ENCODE peak calls at places on chromosomes 11 and 22, in eight cellular contexts. Z, K, R, J, V, H, X and L are unnamed samples. For H3K4me1, the result is how much of the 10 kb centered on the place peaks cover.

GRCh38 chr11:81744336-81745116 is 989.1 kb downstream of the FAM181B start:
- DNase-seq in Z (no peak), K (no peak), R (no peak), J (no peak), V (no peak), H (no peak), X (no peak), L (peak)

GRCh38 chr22:43106302-43106701 is 4.2 kb upstream of the BIK start:
- DNase-seq in Z (no peak), K (no peak), R (no peak), J (no peak), V (no peak), H (no peak), X (no peak), L (no peak)

GRCh38 chr22:26642465-26643367 is 14.7 kb upstream of the MIAT start:
- DNase-seq in Z (no peak), K (no peak), R (peak), J (no peak), V (no peak), H (peak), X (peak), L (no peak)

GRCh38 chr11:34180045-34180813 is 74.8 kb downstream of the NAT10 start:
- DNase-seq in Z (no peak), K (no peak), R (no peak), J (no peak), V (no peak), H (no peak), X (no peak), L (no peak)

GRCh38 chr11:14443642-14444041 is 56.0 kb downstream of the COPB1 start:
- DNase-seq in Z (peak), K (no peak), R (peak), J (no peak), V (peak), H (no peak), X (no peak), L (no peak)

GRCh38 chr11:96294289-96294688 is 48.7 kb downstream of the MAML2 start:
- DNase-seq in Z (no peak), K (no peak), R (no peak), J (no peak), V (no peak), H (no peak), X (no peak), L (no peak)

GRCh38 chr11:65915821-65916251 is 3.0 kb downstream of the C11orf68 start:
- DNase-seq in Z (peak), K (peak), R (peak), J (peak), V (peak), H (no peak), X (peak), L (peak)

GRCh38 chr11:76671626-76672309 is 1.2 kb upstream of the LRRC32 start:
- DNase-seq in Z (no peak), K (no peak), R (no peak), J (no peak), V (no peak), H (no peak), X (no peak), L (no peak)

GRCh38 chr11:59754494-59754858 is 700 bp upstream of the STX3 start:
- DNase-seq in Z (no peak), K (no peak), R (no peak), J (peak), V (no peak), H (no peak), X (peak), L (no peak)

GRCh38 chr11:6458352-6458751 is 15.4 kb downstream of the TRIM3 start:
- DNase-seq in Z (peak), K (no peak), R (no peak), J (no peak), V (no peak), H (no peak), X (no peak), L (no peak)

GRCh38 chr11:71568707-71569349 is 3.5 kb downstream of the KRTAP5-10 start:
- DNase-seq in Z (peak), K (no peak), R (peak), J (no peak), V (no peak), H (no peak), X (no peak), L (no peak)

GRCh38 chr11:115360186-115360824 is 143.9 kb downstream of the CADM1 start:
- DNase-seq in Z (no peak), K (no peak), R (no peak), J (no peak), V (peak), H (no peak), X (no peak), L (no peak)

GRCh38 chr11:97537407-97538150 is 1147.8 kb downstream of the JRKL start:
- DNase-seq in Z (no peak), K (no peak), R (no peak), J (no peak), V (no peak), H (no peak), X (no peak), L (peak)

GRCh38 chr11:44766972-44767278 is 40.2 kb downstream of the TSPAN18 start:
- DNase-seq in Z (no peak), K (no peak), R (peak), J (no peak), V (peak), H (no peak), X (no peak), L (no peak)
- H3K4me1 ChIP-seq in Z (under half), K (under half), R (under half), J (under half), V (under half), H (under half), X (half or more), L (under half)

DNA sequence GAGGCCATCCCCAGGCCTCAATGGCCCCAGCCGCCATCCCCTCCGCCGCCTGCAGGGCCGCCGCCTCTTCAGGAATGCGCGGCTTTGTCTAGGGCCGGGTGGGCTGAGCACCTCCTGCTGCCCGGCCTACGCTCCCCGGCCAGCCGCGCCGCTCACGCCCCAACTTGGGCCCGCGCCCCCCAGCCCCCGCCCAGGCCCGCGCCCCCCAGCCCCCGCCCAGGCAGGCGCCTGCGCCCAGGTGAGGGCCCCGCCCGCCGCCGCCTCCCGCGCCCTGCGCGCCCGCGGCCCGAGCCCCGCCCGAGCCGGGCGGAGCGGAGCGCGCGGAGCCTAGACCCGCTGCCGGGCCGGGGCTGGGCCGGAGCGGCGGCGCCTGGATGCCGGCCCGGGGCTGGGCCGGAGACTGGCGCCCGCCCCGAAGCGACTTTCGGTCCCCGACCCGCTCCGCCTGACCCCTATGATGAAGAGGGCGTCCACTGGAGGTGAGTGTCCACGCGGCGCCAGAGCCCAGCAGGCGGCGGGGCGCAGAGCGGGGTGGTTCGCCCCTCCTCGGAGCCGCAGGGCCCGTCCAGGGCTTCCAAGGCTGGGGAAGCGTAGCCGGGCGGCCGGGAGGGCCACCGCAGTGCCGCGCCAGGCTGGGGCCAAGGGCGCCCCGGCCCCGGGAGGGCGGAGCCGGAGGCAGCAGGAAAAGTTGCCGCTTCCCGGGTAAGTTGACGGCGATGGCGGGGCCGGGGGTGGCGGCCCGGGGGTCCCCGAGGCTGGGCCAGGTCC is 34.3 kb upstream of the PRODH start:
- DNase-seq in Z (no peak), K (no peak), R (peak), J (no peak), V (peak), H (no peak), X (no peak), L (peak)
- H3K4me1 ChIP-seq in Z (under half), K (under half), R (under half), J (under half), V (under half), H (under half), X (under half), L (under half)

GRCh38 chr11:9957072-9957471 is 293.2 kb downstream of the SWAP70 start:
- DNase-seq in Z (no peak), K (no peak), R (no peak), J (no peak), V (peak), H (no peak), X (no peak), L (no peak)

GRCh38 chr11:9955387-9955786 is 291.5 kb downstream of the SWAP70 start:
- DNase-seq in Z (peak), K (no peak), R (no peak), J (no peak), V (no peak), H (no peak), X (no peak), L (no peak)

GRCh38 chr11:9951714-9952275 is 287.9 kb downstream of the SWAP70 start:
- DNase-seq in Z (no peak), K (no peak), R (peak), J (no peak), V (no peak), H (no peak), X (no peak), L (no peak)

GRCh38 chr11:9956483-9956882 is 292.6 kb downstream of the SWAP70 start:
- DNase-seq in Z (no peak), K (no peak), R (peak), J (no peak), V (peak), H (no peak), X (no peak), L (no peak)

GRCh38 chr11:9953994-9954626 is 290.2 kb downstream of the SWAP70 start:
- DNase-seq in Z (peak), K (no peak), R (peak), J (no peak), V (peak), H (no peak), X (no peak), L (no peak)
- H3K4me1 ChIP-seq in Z (under half), K (under half), R (under half), J (under half), V (under half), H (under half), X (under half), L (under half)

DNA sequence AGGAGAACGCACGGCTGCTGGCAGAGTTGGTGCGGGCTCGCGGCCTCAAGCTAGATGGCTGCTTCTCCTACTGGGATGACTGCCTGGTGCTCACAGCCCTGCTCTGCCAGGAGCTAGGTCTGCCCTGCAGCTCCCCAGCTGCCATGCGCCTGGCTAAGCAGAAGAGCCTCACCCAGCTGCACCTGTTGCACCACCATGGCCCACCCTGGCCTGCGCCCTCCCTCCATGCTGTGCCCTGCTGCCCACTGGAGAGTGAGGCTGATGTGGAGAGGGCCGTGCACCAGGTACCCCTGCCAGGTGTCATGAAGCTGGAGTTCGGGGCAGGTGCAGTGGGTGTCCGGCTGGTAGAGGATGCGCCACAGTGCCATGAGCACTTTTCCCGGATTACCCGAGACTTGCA is 4.8 kb upstream of the RPS6KB2 start:
- DNase-seq in Z (no peak), K (no peak), R (no peak), J (no peak), V (no peak), H (no peak), X (no peak), L (no peak)
- H3K4me1 ChIP-seq in Z (under half), K (under half), R (under half), J (under half), V (under half), H (under half), X (under half), L (under half)

DNA sequence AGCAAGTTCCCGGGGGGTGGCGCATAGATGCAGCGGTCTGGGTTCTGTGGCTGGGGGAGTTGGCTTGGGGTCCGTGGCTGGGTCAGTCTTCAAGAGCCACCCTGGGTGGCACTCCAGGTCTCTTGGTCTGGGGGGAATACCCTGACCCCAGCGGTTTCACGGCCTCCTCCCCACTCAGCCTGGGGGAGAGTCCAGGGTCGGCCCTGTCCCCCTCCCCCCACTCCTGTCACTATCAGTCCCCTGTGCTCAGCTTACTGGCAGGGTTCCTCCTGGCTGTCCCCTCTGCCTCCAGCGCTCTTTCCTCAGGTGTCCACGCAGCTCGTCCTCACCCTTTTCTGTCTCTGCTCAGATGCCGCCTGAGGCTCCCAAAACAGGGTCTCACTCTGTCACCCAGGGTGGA is 68.5 kb upstream of the PARVG start:
- DNase-seq in Z (no peak), K (no peak), R (no peak), J (no peak), V (no peak), H (no peak), X (no peak), L (peak)
- H3K4me1 ChIP-seq in Z (under half), K (under half), R (under half), J (under half), V (under half), H (under half), X (half or more), L (under half)

GRCh38 chr11:1576825-1577224 is 4.8 kb upstream of the DUSP8 start:
- DNase-seq in Z (no peak), K (no peak), R (no peak), J (no peak), V (no peak), H (no peak), X (no peak), L (peak)

GRCh38 chr11:1586699-1587098 is 1.6 kb upstream of the KRTAP5-1 start:
- DNase-seq in Z (no peak), K (no peak), R (no peak), J (no peak), V (no peak), H (no peak), X (no peak), L (peak)

DNA sequence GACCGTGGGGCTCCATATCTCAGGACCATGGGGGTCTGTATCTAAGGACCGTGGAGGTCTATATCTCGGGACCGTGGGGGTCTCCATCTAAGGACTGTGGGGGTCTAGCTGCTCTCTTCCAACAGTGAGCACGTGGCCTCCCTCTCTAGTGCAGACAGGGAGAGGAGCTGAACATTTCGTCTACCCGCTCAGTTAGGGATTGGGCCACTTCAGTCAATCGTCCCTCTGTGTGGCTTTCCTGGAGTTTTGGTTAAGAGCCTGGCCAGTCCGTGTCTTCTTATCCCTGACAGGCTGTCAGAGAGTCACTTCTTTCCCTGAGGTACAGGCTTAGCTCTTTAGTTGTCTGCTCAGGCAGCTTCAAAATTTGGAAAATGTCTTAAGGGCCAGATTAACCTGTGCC is 3.1 kb downstream of the KRTAP5-1 start:
- DNase-seq in Z (no peak), K (no peak), R (no peak), J (no peak), V (no peak), H (no peak), X (no peak), L (no peak)
- H3K4me1 ChIP-seq in Z (under half), K (under half), R (under half), J (under half), V (under half), H (under half), X (under half), L (under half)

DNA sequence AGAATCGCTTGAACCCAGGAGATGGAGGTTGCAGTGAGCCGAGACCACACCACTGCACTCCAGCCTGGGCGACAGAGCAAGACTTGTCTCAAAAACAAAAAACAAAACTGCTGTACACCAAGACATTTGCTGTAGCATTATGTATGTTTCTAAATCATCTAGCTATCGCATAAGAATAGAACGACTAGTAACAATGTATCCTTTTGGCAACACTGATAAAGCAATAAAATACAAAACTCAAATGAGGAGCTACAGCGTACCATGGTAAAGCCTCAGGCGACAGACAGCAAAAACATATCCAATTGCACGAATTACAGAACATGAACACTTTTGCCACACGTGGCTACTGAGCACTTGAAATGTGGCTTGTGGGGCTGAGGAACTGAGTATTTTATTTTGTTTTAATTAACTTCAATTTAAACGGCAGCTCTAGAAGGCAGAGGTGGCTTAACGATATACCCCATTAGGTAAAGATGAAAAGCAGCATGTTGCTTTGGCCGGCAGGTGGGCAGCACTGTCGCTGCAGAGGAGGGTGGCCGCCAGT is 2.3 kb downstream of the TUBGCP6 start:
- DNase-seq in Z (peak), K (no peak), R (no peak), J (no peak), V (no peak), H (no peak), X (no peak), L (no peak)
- H3K4me1 ChIP-seq in Z (under half), K (under half), R (under half), J (under half), V (under half), H (under half), X (half or more), L (under half)

DNA sequence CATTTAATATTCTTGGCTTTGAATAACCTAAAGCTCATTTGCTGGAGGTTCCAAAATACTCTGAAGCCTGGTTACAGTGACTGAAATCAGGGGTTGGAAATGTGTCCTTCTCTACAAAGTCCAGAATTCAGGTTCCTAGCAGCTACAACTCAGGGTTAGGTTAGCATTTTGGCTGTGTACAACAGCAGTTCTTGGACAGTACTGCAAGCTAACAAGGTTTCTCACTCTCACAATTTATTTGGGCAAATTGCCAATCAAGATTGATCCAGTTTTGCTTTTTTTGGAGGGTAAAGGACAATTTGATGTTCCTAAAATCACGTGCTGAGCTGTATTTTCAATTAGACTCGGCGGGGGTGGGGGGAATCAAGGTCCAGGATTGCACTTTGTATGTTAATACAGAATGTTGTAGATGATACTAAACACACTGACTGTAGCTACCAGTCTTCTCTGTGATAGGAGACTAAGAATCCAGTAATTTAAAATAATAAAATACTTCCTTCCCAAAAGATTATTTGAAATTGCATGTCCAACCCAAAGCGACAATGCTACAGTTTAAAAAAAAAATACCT is 49.7 kb upstream of the RAPSN start:
- DNase-seq in Z (no peak), K (no peak), R (no peak), J (no peak), V (no peak), H (no peak), X (no peak), L (no peak)
- H3K4me1 ChIP-seq in Z (under half), K (under half), R (half or more), J (under half), V (under half), H (under half), X (half or more), L (under half)

GRCh38 chr11:64875369-64876225 is 2.8 kb downstream of the EHD1 start:
- DNase-seq in Z (no peak), K (no peak), R (no peak), J (no peak), V (no peak), H (no peak), X (no peak), L (no peak)
- H3K4me1 ChIP-seq in Z (half or more), K (under half), R (half or more), J (under half), V (under half), H (half or more), X (half or more), L (under half)